ENCODE peak calls at places on chromosomes 5 and 9, in seven cellular contexts. X is neuronal stem cell; U is iris pigment epithelial cell; G is activated naive CD4-positive, alpha-beta T cell; S is hypothalamus; T is ELF-1; N is cardiac muscle cell. Q is an unnamed sample.

GRCh38 chr9:120384925-120385272 is 195.1 kb downstream of the CDK5RAP2 start:
- DNase-seq in X (no peak), U (no peak), G (no peak), S (no peak), T (no peak), N (no peak), Q (no peak)

GRCh38 chr5:159208508-159209437 is 580 bp downstream of the RNF145 start:
- DNase-seq in X (peak; percentile 46), U (peak; percentile 15), G (peak; percentile 6), S (peak; percentile 47), T (peak; percentile 72), N (peak; percentile 49), Q (peak; percentile 77)

GRCh38 chr9:131831380-131832165 is 91.7 kb upstream of the RAPGEF1 start:
- DNase-seq in X (no peak), U (no peak), G (no peak), S (no peak), T (no peak), N (no peak), Q (no peak)

GRCh38 chr9:3074247-3074646 is 230.4 kb upstream of the PUM3 start:
- DNase-seq in X (no peak), U (peak; percentile 22), G (no peak), S (no peak), T (no peak), N (no peak), Q (no peak)

GRCh38 chr5:180366303-180366702 is 13.2 kb upstream of the GFPT2 start:
- DNase-seq in X (no peak), U (no peak), G (no peak), S (peak; percentile 30), T (no peak), N (no peak), Q (no peak)

GRCh38 chr9:68802525-68803015 is 97.5 kb downstream of the PIP5K1B start:
- DNase-seq in X (no peak), U (no peak), G (no peak), S (no peak), T (no peak), N (no peak), Q (no peak)

GRCh38 chr5:37197340-37198050 is 51.7 kb downstream of the CPLANE1 start:
- DNase-seq in X (no peak), U (peak; percentile 53), G (no peak), S (no peak), T (no peak), N (peak; percentile 34), Q (no peak)

GRCh38 chr5:139459451-139459934 is 3.0 kb downstream of the ECSCR start:
- DNase-seq in X (no peak), U (peak; percentile 30), G (no peak), S (no peak), T (peak; percentile 18), N (no peak), Q (no peak)

GRCh38 chr9:137007816-137008270 is 11.5 kb upstream of the CLIC3 start:
- DNase-seq in X (no peak), U (no peak), G (no peak), S (no peak), T (no peak), N (no peak), Q (no peak)